ENCODE peak calls at places on chromosomes 1 and 21, in seven cellular contexts. K is activated T-cell treated with anti-CD3 and anti-CD28 coated beads for 1 hour, T is amniotic stem cell, H is nucleus accumbens, E is nephron progenitor cell, V is fibroblast of villous mesenchyme, Z is H4. P is an unnamed sample.
A peak's percentile ranks its signal among the peaks of the same experiment; 100 is the strongest.

GRCh38 chr1:159924791-159925712 is at the start of gene TAGLN2:
- DNase-seq in K (peak; percentile 87), T (peak; percentile 65), H (peak; percentile 13), E (peak; percentile 84), V (peak; percentile 91), Z (peak; percentile 84), P (peak; percentile 10)

GRCh38 chr1:197486948-197487347 is 218.9 kb downstream of the CRB1 start:
- DNase-seq in K (no peak), T (no peak), H (no peak), E (no peak), V (no peak), Z (peak; percentile 54), P (no peak)

GRCh38 chr1:243396876-243397275 is 141.0 kb downstream of the SDCCAG8 start:
- DNase-seq in K (no peak), T (no peak), H (no peak), E (no peak), V (no peak), Z (no peak), P (no peak)

GRCh38 chr1:209589440-209589839 is 5.9 kb downstream of the CAMK1G start:
- DNase-seq in K (no peak), T (no peak), H (no peak), E (no peak), V (peak; percentile 25), Z (no peak), P (no peak)

GRCh38 chr1:169584483-169585144 is 1.7 kb downstream of the F5 start:
- DNase-seq in K (no peak), T (no peak), H (no peak), E (no peak), V (no peak), Z (no peak), P (no peak)

GRCh38 chr1:228944991-228945390 is 209.7 kb downstream of the RHOU start:
- DNase-seq in K (no peak), T (no peak), H (no peak), E (no peak), V (peak; percentile 66), Z (no peak), P (no peak)

GRCh38 chr1:164895026-164895907 is 336.3 kb downstream of the PBX1 start:
- DNase-seq in K (no peak), T (no peak), H (no peak), E (no peak), V (no peak), Z (no peak), P (no peak)

GRCh38 chr1:59750612-59751395 is 63.9 kb upstream of the HOOK1 start:
- DNase-seq in K (no peak), T (peak; percentile 57), H (peak; percentile 24), E (no peak), V (peak; percentile 88), Z (peak; percentile 70), P (no peak)

GRCh38 chr1:119947468-119947867 is 51.2 kb upstream of the ADAM30 start:
- DNase-seq in K (no peak), T (peak; percentile 47), H (no peak), E (no peak), V (peak; percentile 52), Z (peak; percentile 24), P (no peak)

GRCh38 chr1:47850451-47850850 is 146.7 kb downstream of the TRABD2B start:
- DNase-seq in K (no peak), T (no peak), H (no peak), E (no peak), V (no peak), Z (no peak), P (no peak)

GRCh38 chr1:10867138-10867721 is 70.8 kb upstream of the CASZ1 start:
- DNase-seq in K (peak; percentile 63), T (no peak), H (no peak), E (peak; percentile 88), V (peak; percentile 23), Z (no peak), P (peak; percentile 3)

GRCh38 chr1:7290971-7291970 is 479.8 kb upstream of the VAMP3 start:
- DNase-seq in K (no peak), T (no peak), H (no peak), E (no peak), V (peak; percentile 83), Z (peak; percentile 47), P (no peak)

GRCh38 chr1:112957133-112957812 is 1.3 kb upstream of the SLC16A1 start:
- DNase-seq in K (peak; percentile 2), T (peak; percentile 56), H (peak; percentile 20), E (peak; percentile 6), V (peak; percentile 91), Z (peak; percentile 75), P (no peak)

GRCh38 chr1:79895573-79895972 is 889.0 kb upstream of the ADGRL4 start:
- DNase-seq in K (no peak), T (no peak), H (no peak), E (no peak), V (no peak), Z (no peak), P (no peak)

GRCh38 chr1:236509647-236510401 is 14.0 kb upstream of the LGALS8 start:
- DNase-seq in K (no peak), T (no peak), H (no peak), E (no peak), V (no peak), Z (no peak), P (no peak)

GRCh38 chr1:169015464-169015863 is 91.0 kb upstream of the ATP1B1 start:
- DNase-seq in K (no peak), T (no peak), H (no peak), E (no peak), V (no peak), Z (no peak), P (no peak)

GRCh38 chr21:38897532-38898421 is 92.0 kb downstream of the ETS2 start:
- DNase-seq in K (no peak), T (no peak), H (no peak), E (no peak), V (no peak), Z (no peak), P (no peak)

P was measured in caudate nucleus.